ENCODE peak calls at places on chromosomes 6 and 20, in six cellular contexts. One of them, this sample, is unnamed.

GRCh38 chr6:157020398-157021266 is 243.5 kb downstream of the ARID1B start:
- DNase-seq in GM23338: peak
- DNase-seq in endothelial cell of umbilical vein: peak
- DNase-seq in stomach: no peak
- DNase-seq in H1: no peak
- DNase-seq in HCT116: peak
- DNase-seq in this sample: peak

GRCh38 chr6:47061631-47062300 is 19.6 kb upstream of the ADGRF1 start:
- DNase-seq in GM23338: no peak
- DNase-seq in endothelial cell of umbilical vein: peak
- DNase-seq in stomach: no peak
- DNase-seq in H1: no peak
- DNase-seq in HCT116: no peak
- DNase-seq in this sample: no peak

GRCh38 chr20:58037631-58038030 is 190.8 kb downstream of the ANKRD60 start:
- DNase-seq in GM23338: no peak
- DNase-seq in endothelial cell of umbilical vein: no peak
- DNase-seq in stomach: no peak
- DNase-seq in H1: peak
- DNase-seq in HCT116: no peak
- DNase-seq in this sample: no peak

GRCh38 chr6:126112171-126112632 is 125.9 kb downstream of the TRMT11 start:
- DNase-seq in GM23338: no peak
- DNase-seq in endothelial cell of umbilical vein: no peak
- DNase-seq in stomach: no peak
- DNase-seq in H1: no peak
- DNase-seq in HCT116: no peak
- DNase-seq in this sample: no peak

GRCh38 chr20:49712918-49713778 is 530 bp downstream of the B4GALT5 start:
- DNase-seq in GM23338: peak
- DNase-seq in endothelial cell of umbilical vein: peak
- DNase-seq in stomach: peak
- DNase-seq in H1: peak
- DNase-seq in HCT116: no peak
- DNase-seq in this sample: no peak

GRCh38 chr6:157831424-157832249 is 8.6 kb downstream of the SNX9 start:
- DNase-seq in GM23338: peak
- DNase-seq in endothelial cell of umbilical vein: no peak
- DNase-seq in stomach: no peak
- DNase-seq in H1: no peak
- DNase-seq in HCT116: no peak
- DNase-seq in this sample: no peak

GRCh38 chr6:166572370-166573261 is 13.9 kb downstream of the RAMACL start:
- DNase-seq in GM23338: peak
- DNase-seq in endothelial cell of umbilical vein: no peak
- DNase-seq in stomach: no peak
- DNase-seq in H1: peak
- DNase-seq in HCT116: no peak
- DNase-seq in this sample: no peak

GRCh38 chr6:35694462-35694861 is 5.7 kb upstream of the FKBP5 start:
- DNase-seq in GM23338: no peak
- DNase-seq in endothelial cell of umbilical vein: no peak
- DNase-seq in stomach: no peak
- DNase-seq in H1: no peak
- DNase-seq in HCT116: peak
- DNase-seq in this sample: no peak

GRCh38 chr6:15642276-15642675 is 20.6 kb downstream of the DTNBP1 start:
- DNase-seq in GM23338: peak
- DNase-seq in endothelial cell of umbilical vein: no peak
- DNase-seq in stomach: no peak
- DNase-seq in H1: peak
- DNase-seq in HCT116: no peak
- DNase-seq in this sample: no peak

GRCh38 chr20:51711426-51711825 is 56.8 kb downstream of the ATP9A start:
- DNase-seq in GM23338: no peak
- DNase-seq in endothelial cell of umbilical vein: no peak
- DNase-seq in stomach: no peak
- DNase-seq in H1: no peak
- DNase-seq in HCT116: no peak
- DNase-seq in this sample: no peak

GRCh38 chr6:163926642-163927041 is 512.1 kb downstream of the QKI start:
- DNase-seq in GM23338: no peak
- DNase-seq in endothelial cell of umbilical vein: no peak
- DNase-seq in stomach: no peak
- DNase-seq in H1: no peak
- DNase-seq in HCT116: no peak
- DNase-seq in this sample: peak

GRCh38 chr6:157034433-157035230 is 257.5 kb downstream of the ARID1B start:
- DNase-seq in GM23338: peak
- DNase-seq in endothelial cell of umbilical vein: peak
- DNase-seq in stomach: no peak
- DNase-seq in H1: no peak
- DNase-seq in HCT116: peak
- DNase-seq in this sample: no peak

GRCh38 chr6:56475736-56476457 is 166.8 kb downstream of the DST start:
- DNase-seq in GM23338: no peak
- DNase-seq in endothelial cell of umbilical vein: peak
- DNase-seq in stomach: peak
- DNase-seq in H1: no peak
- DNase-seq in HCT116: no peak
- DNase-seq in this sample: no peak

GRCh38 chr6:24883618-24884017 is 52.1 kb downstream of the RIPOR2 start:
- DNase-seq in GM23338: no peak
- DNase-seq in endothelial cell of umbilical vein: no peak
- DNase-seq in stomach: no peak
- DNase-seq in H1: no peak
- DNase-seq in HCT116: no peak
- DNase-seq in this sample: no peak

GRCh38 chr6:19804362-19805145 is 32.6 kb upstream of the ID4 start:
- DNase-seq in GM23338: peak
- DNase-seq in endothelial cell of umbilical vein: peak
- DNase-seq in stomach: peak
- DNase-seq in H1: peak
- DNase-seq in HCT116: peak
- DNase-seq in this sample: peak
- TF ChIP-seq POLR2AphosphoS5 in GM23338: peak
- TF ChIP-seq POLR2AphosphoS5 in endothelial cell of umbilical vein: peak
- TF ChIP-seq POLR2AphosphoS5 in stomach: peak
- TF ChIP-seq POLR2AphosphoS5 in H1: peak
- TF ChIP-seq POLR2AphosphoS5 in HCT116: peak
- TF ChIP-seq POLR2AphosphoS5 in this sample: peak

DNA sequence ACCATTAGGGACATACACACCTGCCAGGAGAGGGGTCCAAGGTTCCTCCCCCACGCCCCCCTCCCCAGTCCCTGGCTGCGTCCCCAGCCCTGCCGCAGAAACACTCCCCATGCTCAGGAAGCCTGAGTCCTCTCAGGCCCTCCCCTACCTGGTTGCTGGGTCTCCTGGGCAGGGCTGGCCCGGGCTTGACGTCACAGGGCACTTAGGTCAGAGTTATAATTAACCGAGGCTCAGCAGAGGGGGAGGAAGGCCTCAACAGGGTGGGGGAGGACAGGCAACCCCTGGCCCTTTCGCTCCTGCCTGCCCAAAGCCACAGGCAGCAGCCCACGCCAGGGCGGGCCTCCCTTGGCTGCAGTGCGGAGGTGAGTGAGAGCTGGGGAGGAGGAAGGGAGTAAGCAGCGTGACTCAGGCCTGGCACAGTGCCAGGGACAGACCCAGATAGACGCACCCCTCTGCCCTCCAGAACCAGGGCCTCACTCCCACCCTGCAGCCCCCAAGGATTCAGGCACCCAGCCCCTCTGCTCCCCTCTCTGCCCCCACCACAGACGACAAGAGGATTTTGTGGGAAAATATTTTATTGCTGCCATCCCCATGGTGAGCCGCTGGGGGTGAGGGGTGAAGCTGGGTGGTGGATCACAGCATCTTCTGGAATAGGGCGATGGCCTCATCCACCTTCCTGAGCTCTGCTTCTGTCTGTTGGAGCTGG is at the start of gene VWA7:
- DNase-seq in GM23338: peak
- DNase-seq in endothelial cell of umbilical vein: peak
- DNase-seq in stomach: peak
- DNase-seq in H1: peak
- DNase-seq in HCT116: peak
- DNase-seq in this sample: no peak
- TF ChIP-seq POLR2AphosphoS5 in GM23338: peak
- TF ChIP-seq POLR2AphosphoS5 in endothelial cell of umbilical vein: peak
- TF ChIP-seq POLR2AphosphoS5 in stomach: no peak
- TF ChIP-seq POLR2AphosphoS5 in H1: peak
- TF ChIP-seq POLR2AphosphoS5 in HCT116: peak
- TF ChIP-seq POLR2AphosphoS5 in this sample: peak

DNA sequence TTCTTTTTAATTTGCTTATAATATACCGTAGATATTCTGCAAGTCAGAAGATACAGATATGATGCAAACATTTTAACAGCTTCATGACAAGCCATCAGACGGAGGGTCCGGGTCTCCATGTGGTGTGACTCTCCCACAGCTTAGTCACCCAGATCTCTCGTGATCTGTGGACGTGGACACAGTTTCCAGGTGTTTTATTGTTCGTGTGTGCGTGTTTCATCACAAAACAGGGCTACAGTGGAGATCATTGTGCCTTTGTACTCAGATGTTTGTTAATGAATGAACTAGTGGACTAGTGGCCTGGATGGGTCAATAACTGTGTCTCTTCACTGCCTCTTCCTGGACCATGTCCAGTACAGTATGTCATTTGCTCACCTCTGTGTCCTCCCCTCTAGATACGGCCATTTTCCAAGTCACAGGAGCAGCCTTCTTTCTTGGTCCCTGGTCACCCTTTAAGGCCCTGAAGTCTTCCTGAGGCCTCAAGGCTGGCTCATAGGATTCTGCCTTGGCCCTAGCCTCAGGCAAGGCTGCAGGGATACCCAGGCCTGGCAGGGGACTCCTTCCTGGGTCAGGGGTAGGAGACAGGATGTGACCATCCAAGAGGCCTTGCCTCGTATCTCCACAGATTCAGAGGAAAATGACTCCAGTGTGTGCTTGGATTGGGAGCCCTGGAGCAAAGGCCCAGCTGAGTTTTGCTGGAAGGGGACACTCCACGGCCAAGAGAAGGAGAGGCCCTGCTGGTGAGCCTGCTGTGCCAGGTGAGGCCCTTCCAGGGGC is 4.6 kb downstream of the ADIG start:
- DNase-seq in GM23338: no peak
- DNase-seq in endothelial cell of umbilical vein: no peak
- DNase-seq in stomach: no peak
- DNase-seq in H1: no peak
- DNase-seq in HCT116: no peak
- DNase-seq in this sample: no peak
- TF ChIP-seq POLR2AphosphoS5 in GM23338: no peak
- TF ChIP-seq POLR2AphosphoS5 in endothelial cell of umbilical vein: no peak
- TF ChIP-seq POLR2AphosphoS5 in stomach: no peak
- TF ChIP-seq POLR2AphosphoS5 in H1: no peak
- TF ChIP-seq POLR2AphosphoS5 in HCT116: no peak
- TF ChIP-seq POLR2AphosphoS5 in this sample: no peak

GRCh38 chr6:7893342-7893741 is 17.2 kb downstream of the TXNDC5 start:
- DNase-seq in GM23338: no peak
- DNase-seq in endothelial cell of umbilical vein: no peak
- DNase-seq in stomach: no peak
- DNase-seq in H1: no peak
- DNase-seq in HCT116: no peak
- DNase-seq in this sample: no peak
- TF ChIP-seq POLR2AphosphoS5 in GM23338: no peak
- TF ChIP-seq POLR2AphosphoS5 in endothelial cell of umbilical vein: peak
- TF ChIP-seq POLR2AphosphoS5 in stomach: no peak
- TF ChIP-seq POLR2AphosphoS5 in H1: no peak
- TF ChIP-seq POLR2AphosphoS5 in HCT116: no peak
- TF ChIP-seq POLR2AphosphoS5 in this sample: no peak

DNA sequence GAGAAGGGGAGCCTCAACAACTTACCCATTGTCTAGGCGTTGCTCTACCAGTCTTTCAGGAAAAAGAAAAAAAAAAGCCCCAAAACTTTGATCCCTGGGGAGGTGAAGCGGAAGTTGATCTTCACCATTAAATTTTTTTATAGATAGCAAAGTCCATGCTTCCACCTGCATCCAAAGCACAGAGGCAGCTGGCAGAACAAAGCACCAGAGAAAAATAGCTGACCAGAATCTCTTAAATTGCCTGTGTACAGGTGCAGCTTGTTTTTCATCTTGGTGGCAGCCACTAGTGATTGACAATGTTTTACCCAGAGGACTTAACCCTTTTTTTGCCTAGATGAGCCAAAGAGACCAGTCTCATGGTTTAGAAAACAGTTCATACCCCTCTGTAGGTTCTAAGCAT is 86.0 kb downstream of the MYB start:
- DNase-seq in GM23338: no peak
- DNase-seq in endothelial cell of umbilical vein: no peak
- DNase-seq in stomach: no peak
- DNase-seq in H1: peak
- DNase-seq in HCT116: no peak
- DNase-seq in this sample: no peak
- TF ChIP-seq POLR2AphosphoS5 in GM23338: no peak
- TF ChIP-seq POLR2AphosphoS5 in endothelial cell of umbilical vein: no peak
- TF ChIP-seq POLR2AphosphoS5 in stomach: no peak
- TF ChIP-seq POLR2AphosphoS5 in H1: no peak
- TF ChIP-seq POLR2AphosphoS5 in HCT116: no peak
- TF ChIP-seq POLR2AphosphoS5 in this sample: no peak

GRCh38 chr20:32761831-32762753 is at the start of gene DNMT3B:
- DNase-seq in GM23338: peak
- DNase-seq in endothelial cell of umbilical vein: peak
- DNase-seq in stomach: peak
- DNase-seq in H1: peak
- DNase-seq in HCT116: peak
- DNase-seq in this sample: no peak
- TF ChIP-seq POLR2AphosphoS5 in GM23338: peak
- TF ChIP-seq POLR2AphosphoS5 in endothelial cell of umbilical vein: peak
- TF ChIP-seq POLR2AphosphoS5 in stomach: no peak
- TF ChIP-seq POLR2AphosphoS5 in H1: peak
- TF ChIP-seq POLR2AphosphoS5 in HCT116: peak
- TF ChIP-seq POLR2AphosphoS5 in this sample: no peak

DNA sequence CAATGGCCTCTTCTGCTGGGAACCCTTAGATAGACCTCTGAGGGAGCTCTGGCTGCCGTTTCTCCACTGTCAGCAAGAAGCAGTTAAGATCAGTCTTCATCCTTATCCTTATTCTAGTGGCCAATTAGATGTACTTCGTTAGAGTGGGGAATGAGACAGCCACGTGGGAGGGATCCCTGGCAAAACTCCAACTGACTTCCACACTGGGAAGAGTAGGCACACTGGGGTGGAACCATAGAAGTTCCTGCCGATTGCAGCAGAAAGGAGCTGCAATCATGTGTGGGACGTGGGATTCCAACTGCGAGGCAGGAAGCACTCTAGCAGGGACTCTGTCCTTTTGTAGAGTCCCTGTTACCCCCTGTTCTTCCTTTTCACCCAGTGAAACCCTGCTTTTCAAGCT is 226.3 kb upstream of the RGS17 start:
- DNase-seq in GM23338: no peak
- DNase-seq in endothelial cell of umbilical vein: no peak
- DNase-seq in stomach: no peak
- DNase-seq in H1: no peak
- DNase-seq in HCT116: no peak
- DNase-seq in this sample: no peak
- TF ChIP-seq POLR2AphosphoS5 in GM23338: no peak
- TF ChIP-seq POLR2AphosphoS5 in endothelial cell of umbilical vein: no peak
- TF ChIP-seq POLR2AphosphoS5 in stomach: no peak
- TF ChIP-seq POLR2AphosphoS5 in H1: no peak
- TF ChIP-seq POLR2AphosphoS5 in HCT116: no peak
- TF ChIP-seq POLR2AphosphoS5 in this sample: no peak

DNA sequence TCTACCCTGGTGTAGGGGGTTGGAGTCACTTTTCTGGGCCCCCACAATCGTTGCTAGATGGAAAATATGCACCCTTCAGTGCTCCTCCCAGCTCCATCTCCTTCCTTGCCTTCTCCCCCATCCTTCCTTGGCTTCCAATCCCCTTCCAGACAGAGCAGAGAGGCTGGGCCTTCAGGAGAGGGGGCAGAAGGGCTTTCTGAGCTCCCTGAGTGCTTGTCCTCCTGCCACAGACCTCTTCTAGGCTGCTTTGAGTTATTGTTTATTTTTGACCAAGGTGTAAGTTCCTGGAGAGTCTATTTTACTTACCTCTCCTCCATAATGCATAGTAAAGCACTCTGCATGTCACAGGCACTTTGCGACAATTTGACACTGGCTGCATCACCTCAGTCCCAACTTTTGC is 96.4 kb upstream of the CNKSR3 start:
- DNase-seq in GM23338: no peak
- DNase-seq in endothelial cell of umbilical vein: no peak
- DNase-seq in stomach: no peak
- DNase-seq in H1: no peak
- DNase-seq in HCT116: no peak
- DNase-seq in this sample: no peak
- TF ChIP-seq POLR2AphosphoS5 in GM23338: no peak
- TF ChIP-seq POLR2AphosphoS5 in endothelial cell of umbilical vein: no peak
- TF ChIP-seq POLR2AphosphoS5 in stomach: no peak
- TF ChIP-seq POLR2AphosphoS5 in H1: no peak
- TF ChIP-seq POLR2AphosphoS5 in HCT116: no peak
- TF ChIP-seq POLR2AphosphoS5 in this sample: no peak

This sample was measured in vagina.